ENCODE peak calls at places on chromosomes 3 and 15, in eight cellular contexts. One of them, this sample, is unnamed.

GRCh38 chr3:194203482-194204035 is 67.6 kb downstream of the HES1 start:
- DNase-seq in A549: no peak
- DNase-seq in stomach: no peak
- DNase-seq in ovary: no peak
- DNase-seq in transverse colon: no peak
- DNase-seq in tibial nerve: no peak
- DNase-seq in suprapubic skin: no peak
- DNase-seq in SK-N-SH: no peak
- DNase-seq in this sample: no peak

GRCh38 chr15:31212286-31212685 is 110.8 kb upstream of the TRPM1 start:
- DNase-seq in A549: no peak
- DNase-seq in stomach: no peak
- DNase-seq in ovary: no peak
- DNase-seq in transverse colon: no peak
- DNase-seq in tibial nerve: no peak
- DNase-seq in suprapubic skin: no peak
- DNase-seq in SK-N-SH: no peak
- DNase-seq in this sample: no peak

GRCh38 chr3:52507359-52507758 is 12.2 kb downstream of the STAB1 start:
- DNase-seq in A549: peak; percentile 41
- DNase-seq in stomach: no peak
- DNase-seq in ovary: no peak
- DNase-seq in transverse colon: no peak
- DNase-seq in tibial nerve: no peak
- DNase-seq in suprapubic skin: no peak
- DNase-seq in SK-N-SH: no peak
- DNase-seq in this sample: no peak

GRCh38 chr15:67064607-67065530 is 533 bp upstream of the SMAD3 start:
- DNase-seq in A549: peak; percentile 79
- DNase-seq in stomach: peak; percentile 63
- DNase-seq in ovary: no peak
- DNase-seq in transverse colon: peak; percentile 68
- DNase-seq in tibial nerve: no peak
- DNase-seq in suprapubic skin: peak; percentile 83
- DNase-seq in SK-N-SH: no peak
- DNase-seq in this sample: peak; percentile 86

GRCh38 chr3:111012388-111013248 is 59.0 kb upstream of the NECTIN3 start:
- DNase-seq in A549: peak; percentile 24
- DNase-seq in stomach: no peak
- DNase-seq in ovary: no peak
- DNase-seq in transverse colon: no peak
- DNase-seq in tibial nerve: no peak
- DNase-seq in suprapubic skin: no peak
- DNase-seq in SK-N-SH: peak; percentile 39
- DNase-seq in this sample: no peak

GRCh38 chr15:77580991-77581682 is 51.6 kb downstream of the LINGO1 start:
- DNase-seq in A549: no peak
- DNase-seq in stomach: peak; percentile 60
- DNase-seq in ovary: no peak
- DNase-seq in transverse colon: no peak
- DNase-seq in tibial nerve: no peak
- DNase-seq in suprapubic skin: no peak
- DNase-seq in SK-N-SH: no peak
- DNase-seq in this sample: no peak

GRCh38 chr15:39887211-39887610 is 32.9 kb downstream of the GPR176 start:
- DNase-seq in A549: no peak
- DNase-seq in stomach: no peak
- DNase-seq in ovary: no peak
- DNase-seq in transverse colon: no peak
- DNase-seq in tibial nerve: no peak
- DNase-seq in suprapubic skin: no peak
- DNase-seq in SK-N-SH: no peak
- DNase-seq in this sample: no peak

GRCh38 chr3:126745760-126746394 is 41.8 kb downstream of the CHCHD6 start:
- DNase-seq in A549: peak; percentile 44
- DNase-seq in stomach: peak; percentile 70
- DNase-seq in ovary: peak; percentile 53
- DNase-seq in transverse colon: peak; percentile 77
- DNase-seq in tibial nerve: no peak
- DNase-seq in suprapubic skin: no peak
- DNase-seq in SK-N-SH: no peak
- DNase-seq in this sample: no peak

GRCh38 chr3:47418167-47419082 is 37.6 kb downstream of the PTPN23 start:
- DNase-seq in A549: no peak
- DNase-seq in stomach: no peak
- DNase-seq in ovary: no peak
- DNase-seq in transverse colon: no peak
- DNase-seq in tibial nerve: no peak
- DNase-seq in suprapubic skin: peak; percentile 68
- DNase-seq in SK-N-SH: peak; percentile 48
- DNase-seq in this sample: no peak

GRCh38 chr15:89457086-89457485 is 39.3 kb downstream of the RHCG start:
- DNase-seq in A549: peak; percentile 77
- DNase-seq in stomach: no peak
- DNase-seq in ovary: no peak
- DNase-seq in transverse colon: no peak
- DNase-seq in tibial nerve: no peak
- DNase-seq in suprapubic skin: no peak
- DNase-seq in SK-N-SH: peak; percentile 58
- DNase-seq in this sample: no peak

GRCh38 chr3:159919873-159920272 is 68.8 kb upstream of the IL12A start:
- DNase-seq in A549: peak; percentile 11
- DNase-seq in stomach: no peak
- DNase-seq in ovary: no peak
- DNase-seq in transverse colon: no peak
- DNase-seq in tibial nerve: no peak
- DNase-seq in suprapubic skin: no peak
- DNase-seq in SK-N-SH: no peak
- DNase-seq in this sample: no peak

DNA sequence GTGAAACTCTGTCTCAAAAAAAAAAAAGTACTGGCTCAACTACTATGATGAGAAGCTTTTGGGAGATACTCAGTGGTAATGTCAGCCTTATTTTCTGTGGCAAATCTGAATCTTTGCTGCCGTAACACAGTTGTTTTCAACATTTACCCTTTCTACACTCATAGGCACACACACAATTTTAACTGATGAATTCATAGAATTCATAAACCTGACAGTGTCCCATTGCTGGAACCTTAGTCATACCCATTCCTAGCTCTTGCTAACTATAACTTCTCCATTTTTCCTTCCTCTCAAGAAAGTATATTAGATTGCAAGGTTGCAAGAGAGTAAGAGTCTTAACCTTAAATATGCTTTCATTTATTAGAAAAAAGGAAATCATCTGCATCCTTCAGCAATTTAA is 496.6 kb downstream of the FHIT start:
- DNase-seq in A549: no peak
- DNase-seq in stomach: no peak
- DNase-seq in ovary: no peak
- DNase-seq in transverse colon: no peak
- DNase-seq in tibial nerve: no peak
- DNase-seq in suprapubic skin: no peak
- DNase-seq in SK-N-SH: no peak
- DNase-seq in this sample: no peak
- TF ChIP-seq CTCF in A549: no peak
- TF ChIP-seq CTCF in stomach: no peak
- TF ChIP-seq CTCF in ovary: no peak
- TF ChIP-seq CTCF in transverse colon: no peak
- TF ChIP-seq CTCF in tibial nerve: no peak
- TF ChIP-seq CTCF in suprapubic skin: no peak
- TF ChIP-seq CTCF in SK-N-SH: no peak
- TF ChIP-seq CTCF in this sample: no peak

GRCh38 chr3:138062626-138063025 is 52.7 kb downstream of the CLDN18 start:
- DNase-seq in A549: no peak
- DNase-seq in stomach: no peak
- DNase-seq in ovary: no peak
- DNase-seq in transverse colon: no peak
- DNase-seq in tibial nerve: no peak
- DNase-seq in suprapubic skin: no peak
- DNase-seq in SK-N-SH: no peak
- DNase-seq in this sample: no peak
- TF ChIP-seq EP300 in A549: no peak
- TF ChIP-seq EP300 in stomach: no peak
- TF ChIP-seq EP300 in ovary: no peak
- TF ChIP-seq EP300 in transverse colon: no peak
- TF ChIP-seq EP300 in tibial nerve: no peak
- TF ChIP-seq EP300 in suprapubic skin: no peak
- TF ChIP-seq EP300 in SK-N-SH: no peak
- TF ChIP-seq EP300 in this sample: no peak

GRCh38 chr3:156176048-156176447 is 55.7 kb downstream of the KCNAB1 start:
- DNase-seq in A549: no peak
- DNase-seq in stomach: no peak
- DNase-seq in ovary: no peak
- DNase-seq in transverse colon: no peak
- DNase-seq in tibial nerve: no peak
- DNase-seq in suprapubic skin: no peak
- DNase-seq in SK-N-SH: peak; percentile 32
- DNase-seq in this sample: no peak

GRCh38 chr3:156175570-156175969 is 55.2 kb downstream of the KCNAB1 start:
- DNase-seq in A549: no peak
- DNase-seq in stomach: no peak
- DNase-seq in ovary: no peak
- DNase-seq in transverse colon: no peak
- DNase-seq in tibial nerve: no peak
- DNase-seq in suprapubic skin: no peak
- DNase-seq in SK-N-SH: no peak
- DNase-seq in this sample: no peak

GRCh38 chr3:156176629-156177210 is 56.3 kb downstream of the KCNAB1 start:
- DNase-seq in A549: no peak
- DNase-seq in stomach: no peak
- DNase-seq in ovary: no peak
- DNase-seq in transverse colon: no peak
- DNase-seq in tibial nerve: no peak
- DNase-seq in suprapubic skin: no peak
- DNase-seq in SK-N-SH: no peak
- DNase-seq in this sample: no peak

GRCh38 chr3:156172536-156172935 is 52.2 kb downstream of the KCNAB1 start:
- DNase-seq in A549: no peak
- DNase-seq in stomach: no peak
- DNase-seq in ovary: no peak
- DNase-seq in transverse colon: no peak
- DNase-seq in tibial nerve: no peak
- DNase-seq in suprapubic skin: no peak
- DNase-seq in SK-N-SH: no peak
- DNase-seq in this sample: no peak

GRCh38 chr3:156174229-156174847 is 54.0 kb downstream of the KCNAB1 start:
- DNase-seq in A549: peak; percentile 34
- DNase-seq in stomach: no peak
- DNase-seq in ovary: no peak
- DNase-seq in transverse colon: no peak
- DNase-seq in tibial nerve: no peak
- DNase-seq in suprapubic skin: no peak
- DNase-seq in SK-N-SH: peak; percentile 33
- DNase-seq in this sample: no peak
- TF ChIP-seq CTCF in A549: peak; percentile 15
- TF ChIP-seq CTCF in stomach: peak; percentile 11
- TF ChIP-seq CTCF in ovary: no peak
- TF ChIP-seq CTCF in transverse colon: peak; percentile 15
- TF ChIP-seq CTCF in tibial nerve: peak; percentile 15
- TF ChIP-seq CTCF in suprapubic skin: no peak
- TF ChIP-seq CTCF in SK-N-SH: peak; percentile 78
- TF ChIP-seq CTCF in this sample: peak; percentile 44

GRCh38 chr3:85821130-85821756 is 862.5 kb downstream of the CADM2 start:
- DNase-seq in A549: peak; percentile 58
- DNase-seq in stomach: peak; percentile 31
- DNase-seq in ovary: no peak
- DNase-seq in transverse colon: peak; percentile 17
- DNase-seq in tibial nerve: no peak
- DNase-seq in suprapubic skin: no peak
- DNase-seq in SK-N-SH: peak; percentile 5
- DNase-seq in this sample: no peak
- TF ChIP-seq EP300 in A549: no peak
- TF ChIP-seq EP300 in stomach: no peak
- TF ChIP-seq EP300 in ovary: no peak
- TF ChIP-seq EP300 in transverse colon: no peak
- TF ChIP-seq EP300 in tibial nerve: no peak
- TF ChIP-seq EP300 in suprapubic skin: no peak
- TF ChIP-seq EP300 in SK-N-SH: no peak
- TF ChIP-seq EP300 in this sample: no peak

GRCh38 chr15:60787737-60788513 is 309.0 kb upstream of the ICE2 start:
- DNase-seq in A549: peak; percentile 8
- DNase-seq in stomach: no peak
- DNase-seq in ovary: no peak
- DNase-seq in transverse colon: no peak
- DNase-seq in tibial nerve: no peak
- DNase-seq in suprapubic skin: no peak
- DNase-seq in SK-N-SH: no peak
- DNase-seq in this sample: no peak
- TF ChIP-seq CTCF in A549: no peak
- TF ChIP-seq CTCF in stomach: peak; percentile 38
- TF ChIP-seq CTCF in ovary: no peak
- TF ChIP-seq CTCF in transverse colon: peak; percentile 40
- TF ChIP-seq CTCF in tibial nerve: no peak
- TF ChIP-seq CTCF in suprapubic skin: peak; percentile 25
- TF ChIP-seq CTCF in SK-N-SH: peak; percentile 37
- TF ChIP-seq CTCF in this sample: no peak

GRCh38 chr15:87735536-87735935 is 521.0 kb downstream of the NTRK3 start:
- DNase-seq in A549: no peak
- DNase-seq in stomach: no peak
- DNase-seq in ovary: no peak
- DNase-seq in transverse colon: no peak
- DNase-seq in tibial nerve: no peak
- DNase-seq in suprapubic skin: no peak
- DNase-seq in SK-N-SH: peak; percentile 15
- DNase-seq in this sample: no peak
- TF ChIP-seq EP300 in A549: no peak
- TF ChIP-seq EP300 in stomach: no peak
- TF ChIP-seq EP300 in ovary: no peak
- TF ChIP-seq EP300 in transverse colon: no peak
- TF ChIP-seq EP300 in tibial nerve: no peak
- TF ChIP-seq EP300 in suprapubic skin: no peak
- TF ChIP-seq EP300 in SK-N-SH: no peak
- TF ChIP-seq EP300 in this sample: no peak

This sample was measured in sigmoid colon.